ENCODE peak calls at places on chromosomes 4 and X, in four cellular contexts. One of them, this sample, is unnamed. For H4K20me1, the result is how much of the 10 kb centered on the place peaks cover.

GRCh38 chrX:72100824-72101351 is 30.8 kb downstream of the RTL5 start:
- DNase-seq in PC-9: no peak
- DNase-seq in hepatocyte: no peak
- DNase-seq in H9: no peak
- DNase-seq in this sample: no peak

GRCh38 chr4:57401586-57401985 is 291.4 kb upstream of the IGFBP7 start:
- DNase-seq in PC-9: no peak
- DNase-seq in hepatocyte: no peak
- DNase-seq in H9: no peak
- DNase-seq in this sample: no peak

GRCh38 chr4:75497133-75497532 is 17.1 kb downstream of the RCHY1 start:
- DNase-seq in PC-9: no peak
- DNase-seq in hepatocyte: no peak
- DNase-seq in H9: no peak
- DNase-seq in this sample: no peak

GRCh38 chr4:106898621-106899230 is 137.4 kb downstream of the DKK2 start:
- DNase-seq in PC-9: no peak
- DNase-seq in hepatocyte: peak
- DNase-seq in H9: peak
- DNase-seq in this sample: peak

GRCh38 chr4:56757270-56757746 is 64.2 kb downstream of the SPINK2 start:
- DNase-seq in PC-9: no peak
- DNase-seq in hepatocyte: peak
- DNase-seq in H9: no peak
- DNase-seq in this sample: no peak

GRCh38 chrX:118437283-118437682 is 58.3 kb upstream of the DOCK11 start:
- DNase-seq in PC-9: no peak
- DNase-seq in hepatocyte: no peak
- DNase-seq in H9: no peak
- DNase-seq in this sample: no peak

GRCh38 chr4:83558693-83559092 is 22.8 kb downstream of the GPAT3 start:
- DNase-seq in PC-9: no peak
- DNase-seq in hepatocyte: no peak
- DNase-seq in H9: no peak
- DNase-seq in this sample: no peak

GRCh38 chr4:171022698-171023378 is 790.4 kb upstream of the GALNTL6 start:
- DNase-seq in PC-9: no peak
- DNase-seq in hepatocyte: no peak
- DNase-seq in H9: no peak
- DNase-seq in this sample: peak

GRCh38 chr4:38601244-38601915 is 62.6 kb upstream of the KLF3 start:
- DNase-seq in PC-9: peak
- DNase-seq in hepatocyte: no peak
- DNase-seq in H9: no peak
- DNase-seq in this sample: no peak

GRCh38 chr4:69710580-69710979 is 49.8 kb downstream of the SULT1B1 start:
- DNase-seq in PC-9: no peak
- DNase-seq in hepatocyte: no peak
- DNase-seq in H9: no peak
- DNase-seq in this sample: no peak

GRCh38 chr4:152663203-152664066 is 16.4 kb downstream of the TMEM154 start:
- DNase-seq in PC-9: no peak
- DNase-seq in hepatocyte: no peak
- DNase-seq in H9: no peak
- DNase-seq in this sample: no peak

DNA sequence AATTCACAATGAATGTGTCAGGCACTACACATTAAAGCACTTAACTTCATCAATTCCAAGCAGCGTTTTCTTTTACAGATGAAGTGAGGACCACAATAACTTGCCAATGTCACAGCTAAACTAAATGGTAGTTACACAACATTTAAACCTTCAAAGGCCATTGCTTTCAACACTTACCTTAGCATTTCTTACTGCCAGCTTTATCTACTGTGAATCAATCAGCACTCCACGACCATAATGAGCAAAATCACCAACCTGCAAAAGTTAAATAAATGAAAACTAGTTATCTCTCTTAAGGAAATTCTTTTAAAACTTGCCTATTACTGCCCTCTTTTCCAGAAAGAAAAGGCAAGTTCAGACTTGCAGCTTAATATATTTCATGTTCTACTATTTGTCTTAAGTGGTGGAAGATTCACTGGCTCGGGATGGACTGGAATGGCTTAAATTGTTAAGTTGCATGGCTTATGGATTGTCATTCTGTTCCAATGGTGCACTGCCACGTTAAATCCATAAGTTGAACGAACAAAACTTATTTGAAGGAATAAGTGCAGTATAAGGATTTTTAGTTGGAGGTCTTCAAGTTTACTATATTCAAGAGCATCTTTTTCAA is 8.3 kb downstream of the RBMX start:
- DNase-seq in PC-9: no peak
- DNase-seq in hepatocyte: no peak
- DNase-seq in H9: no peak
- DNase-seq in this sample: no peak
- H4K20me1 ChIP-seq in PC-9: half or more
- H4K20me1 ChIP-seq in hepatocyte: under half
- H4K20me1 ChIP-seq in H9: under half
- H4K20me1 ChIP-seq in this sample: under half

GRCh38 chr4:82360298-82361177 is 13.3 kb downstream of the HNRNPD start:
- DNase-seq in PC-9: no peak
- DNase-seq in hepatocyte: peak
- DNase-seq in H9: no peak
- DNase-seq in this sample: no peak

GRCh38 chr4:82358773-82359324 is 14.9 kb downstream of the HNRNPD start:
- DNase-seq in PC-9: no peak
- DNase-seq in hepatocyte: no peak
- DNase-seq in H9: no peak
- DNase-seq in this sample: no peak

GRCh38 chr4:82352825-82353370 is 20.9 kb downstream of the HNRNPD start:
- DNase-seq in PC-9: no peak
- DNase-seq in hepatocyte: no peak
- DNase-seq in H9: no peak
- DNase-seq in this sample: no peak

GRCh38 chr4:82354788-82355187 is 19.0 kb downstream of the HNRNPD start:
- DNase-seq in PC-9: no peak
- DNase-seq in hepatocyte: no peak
- DNase-seq in H9: no peak
- DNase-seq in this sample: no peak

DNA sequence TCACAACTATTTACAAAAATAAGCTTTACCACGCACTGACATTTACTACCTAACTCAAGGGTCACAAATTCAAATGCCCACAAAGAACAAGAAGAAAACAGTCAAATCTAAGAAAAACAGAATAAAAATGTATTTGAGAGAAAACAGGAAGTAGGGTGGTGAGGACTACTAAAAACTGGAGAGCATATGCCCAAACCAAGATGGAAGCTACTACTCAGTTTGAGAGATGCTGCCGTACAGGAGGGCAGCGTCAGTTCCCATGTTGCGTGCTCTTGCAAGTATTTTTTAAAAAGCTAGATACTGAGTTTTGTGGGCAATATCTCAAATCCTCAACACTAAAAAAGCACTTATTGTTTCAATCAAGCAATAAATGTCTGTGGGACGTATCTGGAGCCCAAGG is 16.2 kb downstream of the HNRNPD start:
- DNase-seq in PC-9: no peak
- DNase-seq in hepatocyte: no peak
- DNase-seq in H9: no peak
- DNase-seq in this sample: no peak
- H4K20me1 ChIP-seq in PC-9: half or more
- H4K20me1 ChIP-seq in hepatocyte: half or more
- H4K20me1 ChIP-seq in H9: under half
- H4K20me1 ChIP-seq in this sample: under half

DNA sequence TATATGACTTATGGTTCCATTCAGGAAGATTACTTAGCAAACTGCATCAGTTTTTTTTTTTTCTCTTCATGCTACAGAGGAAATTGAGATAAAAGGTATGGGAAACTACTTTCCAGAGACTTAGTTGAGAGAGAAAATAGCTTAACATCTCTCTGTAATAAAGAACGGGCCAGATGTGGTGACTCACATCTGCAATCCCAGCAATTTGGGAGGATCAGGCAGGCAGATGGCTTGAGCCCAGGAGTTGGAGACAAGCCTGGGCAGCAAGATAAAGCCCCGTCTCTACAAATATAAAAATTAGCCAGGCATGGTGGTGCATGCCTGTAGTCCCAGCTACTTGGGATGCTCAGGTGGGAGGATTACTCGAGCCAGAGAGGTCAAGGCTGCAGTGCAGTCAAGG is 271.2 kb upstream of the TENM3 start:
- DNase-seq in PC-9: no peak
- DNase-seq in hepatocyte: no peak
- DNase-seq in H9: no peak
- DNase-seq in this sample: no peak
- H4K20me1 ChIP-seq in PC-9: under half
- H4K20me1 ChIP-seq in hepatocyte: under half
- H4K20me1 ChIP-seq in H9: under half
- H4K20me1 ChIP-seq in this sample: under half

DNA sequence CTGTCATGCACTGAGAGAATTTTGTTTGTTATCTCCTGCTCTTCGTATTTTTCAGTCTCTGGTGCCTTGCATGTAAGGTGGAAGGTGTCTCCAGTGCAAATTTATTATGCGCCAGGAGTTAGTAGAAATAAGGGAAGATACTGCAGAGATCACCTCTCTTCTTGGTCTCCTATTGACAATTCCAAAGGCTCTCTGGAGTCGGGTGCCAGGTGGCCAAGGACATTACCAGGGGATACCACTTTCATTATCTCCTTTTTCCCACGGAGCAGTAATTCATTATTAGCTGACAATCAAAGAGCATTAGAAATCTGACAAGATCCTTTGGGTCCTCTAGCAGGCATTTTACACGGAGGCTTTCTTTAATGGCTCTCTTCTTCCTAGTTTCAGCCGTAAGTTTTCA is 26.0 kb downstream of the ADD1 start:
- DNase-seq in PC-9: no peak
- DNase-seq in hepatocyte: no peak
- DNase-seq in H9: no peak
- DNase-seq in this sample: no peak
- H4K20me1 ChIP-seq in PC-9: under half
- H4K20me1 ChIP-seq in hepatocyte: half or more
- H4K20me1 ChIP-seq in H9: under half
- H4K20me1 ChIP-seq in this sample: under half

This sample was measured in H1.